ENCODE peak calls at places on chromosomes 13 and 19, in four cellular contexts. Q, U, O and B are unnamed samples.

GRCh38 chr19:10587022-10587838 is at the start of gene AP1M2:
- DNase-seq in U (no peak), Q (peak; percentile 75), O (peak; percentile 81), B (no peak)

GRCh38 chr19:4991538-4991937 is 22.6 kb downstream of the KDM4B start:
- DNase-seq in O (no peak), Q (no peak), U (no peak), B (no peak)

GRCh38 chr19:29724102-29724641 is 9.1 kb upstream of the C19orf12 start:
- DNase-seq in U (no peak), Q (no peak), O (peak; percentile 62), B (no peak)

GRCh38 chr13:21661097-21661496 is 9.8 kb upstream of the FGF9 start:
- DNase-seq in Q (no peak), O (no peak), U (no peak), B (no peak)

GRCh38 chr13:49238621-49239020 is 9.1 kb upstream of the CDADC1 start:
- DNase-seq in O (no peak), Q (no peak), U (no peak), B (no peak)

GRCh38 chr19:40542197-40542859 is 34.3 kb upstream of the SHKBP1 start:
- DNase-seq in O (no peak), Q (peak; percentile 67), U (peak; percentile 26), B (no peak)

GRCh38 chr19:41939861-41940442 is 11.7 kb upstream of the ERFL start:
- DNase-seq in Q (no peak), O (peak; percentile 46), U (no peak), B (no peak)

GRCh38 chr13:74774252-74774651 is 640.0 kb upstream of the KLF12 start:
- DNase-seq in Q (no peak), U (no peak), O (no peak), B (no peak)

GRCh38 chr19:41531438-41532311 is 44.3 kb upstream of the CEACAM21 start:
- DNase-seq in U (peak; percentile 22), Q (peak; percentile 59), O (no peak), B (peak; percentile 25)

GRCh38 chr13:113561417-113562084 is 23.0 kb upstream of the TFDP1 start:
- DNase-seq in O (no peak), Q (peak; percentile 6), U (no peak), B (no peak)

GRCh38 chr19:46935066-46935663 is 74.4 kb downstream of the ARHGAP35 start:
- DNase-seq in Q (no peak), O (no peak), U (no peak), B (no peak)

GRCh38 chr13:22061371-22061805 is 390.5 kb downstream of the FGF9 start:
- DNase-seq in U (no peak), O (no peak), Q (no peak), B (no peak)

GRCh38 chr19:42468273-42468796 is 25.6 kb upstream of the CXCL17 start:
- DNase-seq in U (no peak), Q (peak; percentile 64), O (no peak), B (peak; percentile 57)

GRCh38 chr13:67062160-67062559 is 168.0 kb downstream of the PCDH9 start:
- DNase-seq in O (no peak), Q (no peak), U (no peak), B (no peak)

GRCh38 chr13:98486412-98486811 is 90.5 kb downstream of the STK24 start:
- DNase-seq in Q (no peak), U (no peak), O (no peak), B (no peak)
- TF ChIP-seq CTCF in Q (no peak), U (no peak), O (no peak), B (no peak)

GRCh38 chr19:35045667-35046300 is 4.3 kb downstream of the HPN start:
- DNase-seq in U (no peak), O (peak; percentile 63), Q (no peak), B (no peak)
- TF ChIP-seq CTCF in U (no peak), O (peak; percentile 12), Q (no peak), B (peak; percentile 24)

GRCh38 chr19:7933411-7933810 is 7.5 kb upstream of the CTXN1 start:
- DNase-seq in Q (no peak), O (no peak), U (no peak), B (no peak)
- TF ChIP-seq CTCF in Q (no peak), O (no peak), U (no peak), B (peak; percentile 7)

GRCh38 chr13:51346397-51346796 is 6.9 kb downstream of the SERPINE3 start:
- DNase-seq in U (no peak), O (no peak), Q (no peak), B (no peak)
- TF ChIP-seq CTCF in U (no peak), O (no peak), Q (no peak), B (no peak)

GRCh38 chr13:25904830-25905229 is 147.0 kb downstream of the SHISA2 start:
- DNase-seq in O (no peak), U (no peak), Q (no peak), B (no peak)

GRCh38 chr13:25901460-25902376 is 150.1 kb downstream of the SHISA2 start:
- DNase-seq in U (no peak), O (no peak), Q (no peak), B (no peak)

GRCh38 chr13:25899952-25900351 is 151.9 kb downstream of the SHISA2 start:
- DNase-seq in O (no peak), U (no peak), Q (no peak), B (no peak)

GRCh38 chr13:25905411-25906010 is 146.3 kb downstream of the SHISA2 start:
- DNase-seq in Q (peak; percentile 22), U (no peak), O (no peak), B (no peak)

GRCh38 chr13:25902946-25903345 is 148.9 kb downstream of the SHISA2 start:
- DNase-seq in Q (no peak), U (no peak), O (no peak), B (no peak)
- TF ChIP-seq CTCF in Q (no peak), U (no peak), O (no peak), B (no peak)

GRCh38 chr13:30752201-30752797 is 17.0 kb downstream of the ALOX5AP start:
- DNase-seq in U (no peak), Q (no peak), O (no peak), B (no peak)
- TF ChIP-seq CTCF in U (no peak), Q (no peak), O (no peak), B (no peak)